ENCODE peak calls at places on chromosome 10, in six cellular contexts. V is H1, C is fibroblast of lung, T is Panc1, L is AG10803, Q is SK-N-SH. Z is an unnamed sample.

GRCh38 chr10:85147346-85148250 is 819.2 kb downstream of the CCSER2 start:
- DNase-seq in V (no peak), T (no peak), Q (no peak), L (no peak), C (no peak), Z (no peak)

GRCh38 chr10:10618139-10618538 is 399.5 kb upstream of the CELF2 start:
- DNase-seq in Q (no peak), C (no peak), V (no peak), L (no peak), T (no peak), Z (no peak)

GRCh38 chr10:69364232-69364631 is 52.5 kb downstream of the TACR2 start:
- DNase-seq in L (no peak), V (no peak), Q (no peak), T (no peak), C (no peak), Z (no peak)

GRCh38 chr10:84432891-84433290 is 104.5 kb downstream of the CCSER2 start:
- DNase-seq in L (no peak), T (no peak), V (no peak), C (no peak), Q (no peak), Z (peak)

GRCh38 chr10:1559731-1560130 is 177.6 kb downstream of the ADARB2 start:
- DNase-seq in L (no peak), T (no peak), Q (no peak), C (no peak), V (no peak), Z (no peak)

GRCh38 chr10:79383974-79384606 is 36.8 kb downstream of the PPIF start:
- DNase-seq in Q (peak), L (no peak), V (no peak), C (no peak), T (no peak), Z (no peak)

GRCh38 chr10:93904901-93905300 is 11.1 kb downstream of the SLC35G1 start:
- DNase-seq in L (no peak), T (no peak), V (no peak), Q (no peak), C (no peak), Z (no peak)

GRCh38 chr10:13062813-13063212 is 37.1 kb upstream of the OPTN start:
- DNase-seq in L (no peak), T (no peak), C (no peak), Q (no peak), V (no peak), Z (no peak)

GRCh38 chr10:103594326-103594725 is 100.8 kb downstream of the NEURL1 start:
- DNase-seq in L (no peak), T (no peak), Q (no peak), V (no peak), C (no peak), Z (no peak)

GRCh38 chr10:107144490-107144889 is 20.0 kb downstream of the SORCS1 start:
- DNase-seq in Q (no peak), T (no peak), C (no peak), V (no peak), L (no peak), Z (no peak)

GRCh38 chr10:59830601-59831259 is 75.6 kb downstream of the CCDC6 start:
- DNase-seq in T (peak), L (peak), V (peak), Q (peak), C (peak), Z (peak)

GRCh38 chr10:22308390-22308789 is 7.8 kb upstream of the COMMD3 start:
- DNase-seq in T (peak), V (no peak), C (no peak), Q (no peak), L (no peak), Z (peak)

GRCh38 chr10:78377362-78377761 is 343.7 kb downstream of the RPS24 start:
- DNase-seq in V (no peak), L (no peak), C (no peak), T (no peak), Q (no peak), Z (no peak)

GRCh38 chr10:113108948-113109347 is 158.9 kb downstream of the TCF7L2 start:
- DNase-seq in V (no peak), C (no peak), T (no peak), Q (no peak), L (no peak), Z (no peak)

GRCh38 chr10:25417611-25418010 is 242.8 kb downstream of the GPR158 start:
- DNase-seq in V (no peak), L (no peak), C (no peak), Q (no peak), T (no peak), Z (no peak)

GRCh38 chr10:13993169-13993568 is 337.6 kb downstream of the FRMD4A start:
- DNase-seq in V (no peak), Q (no peak), C (peak), L (peak), T (no peak), Z (peak)

GRCh38 chr10:89419548-89419947 is 5.2 kb downstream of the IFIT5 start:
- DNase-seq in C (peak), L (peak), V (no peak), T (no peak), Q (peak), Z (peak)

GRCh38 chr10:22611425-22612111 is 102.8 kb downstream of the PIP4K2A start:
- DNase-seq in L (no peak), T (no peak), C (no peak), Q (no peak), V (no peak), Z (no peak)

GRCh38 chr10:30553625-30554442 is 75.7 kb downstream of the LYZL2 start:
- DNase-seq in T (no peak), L (peak), C (peak), V (no peak), Q (no peak), Z (peak)

GRCh38 chr10:88731296-88731695 is 25.2 kb downstream of the LIPK start:
- DNase-seq in Q (no peak), L (no peak), C (no peak), T (no peak), V (no peak), Z (no peak)

GRCh38 chr10:33134011-33134751 is 176.2 kb upstream of the ITGB1 start:
- DNase-seq in T (peak), V (no peak), C (peak), L (peak), Q (no peak), Z (peak)

GRCh38 chr10:127018766-127019165 is 113.5 kb downstream of the DOCK1 start:
- DNase-seq in T (no peak), Q (no peak), C (no peak), L (no peak), V (no peak), Z (no peak)

GRCh38 chr10:28532223-28532508 is 752 bp upstream of the WAC start:
- DNase-seq in T (no peak), L (peak), Q (no peak), V (no peak), C (peak), Z (peak)

GRCh38 chr10:103645141-103646054 is 151.9 kb downstream of the NEURL1 start:
- DNase-seq in C (peak), V (no peak), T (no peak), L (peak), Q (no peak), Z (peak)

GRCh38 chr10:30600005-30600404 is 29.5 kb downstream of the LYZL2 start:
- DNase-seq in C (no peak), Q (no peak), T (no peak), L (no peak), V (no peak), Z (peak)

GRCh38 chr10:68043030-68043429 is 32.1 kb downstream of the HERC4 start:
- DNase-seq in T (no peak), V (no peak), Q (no peak), L (peak), C (peak), Z (no peak)

GRCh38 chr10:14953452-14954000 is 370 bp downstream of the DCLRE1C start:
- DNase-seq in T (no peak), Q (peak), C (peak), L (peak), V (no peak), Z (peak)

GRCh38 chr10:5448333-5449048 is 36.1 kb downstream of the NET1 start:
- DNase-seq in C (no peak), Q (no peak), L (no peak), T (no peak), V (no peak), Z (no peak)

GRCh38 chr10:5446390-5446926 is 34.1 kb downstream of the NET1 start:
- DNase-seq in L (peak), C (peak), V (peak), Q (no peak), T (peak), Z (peak)

GRCh38 chr10:5449227-5449626 is 36.9 kb downstream of the NET1 start:
- DNase-seq in T (no peak), C (no peak), L (no peak), Q (no peak), V (no peak), Z (no peak)

GRCh38 chr10:5447071-5447470 is 34.7 kb downstream of the NET1 start:
- DNase-seq in Q (no peak), C (peak), V (no peak), L (peak), T (no peak), Z (no peak)

DNA sequence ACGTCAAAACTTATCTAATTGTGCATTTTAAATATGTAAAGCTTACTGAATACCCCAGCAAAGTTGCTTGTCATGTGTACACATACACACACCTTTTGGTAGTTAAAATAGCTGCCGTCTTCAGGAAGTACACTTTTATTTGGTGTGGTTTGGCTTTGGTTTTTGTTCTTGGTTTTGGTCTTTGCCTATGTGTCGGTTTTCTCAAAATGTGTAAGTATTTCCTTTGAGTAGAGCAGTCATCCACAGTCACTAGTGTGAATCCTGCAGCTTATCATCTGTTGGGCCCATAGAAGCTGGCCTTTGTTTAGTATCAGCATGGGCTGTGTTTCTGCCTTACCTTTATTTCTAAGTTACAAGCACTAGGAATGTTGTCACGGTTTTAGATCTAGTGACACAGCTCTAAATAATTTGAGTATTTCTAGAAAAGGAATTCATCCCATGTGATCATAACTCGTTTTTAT is 35.3 kb downstream of the NET1 start:
- DNase-seq in C (no peak), T (no peak), V (no peak), L (no peak), Q (no peak), Z (no peak)
- H3K4me3 ChIP-seq in C (peak), T (peak), V (peak), L (peak), Q (no peak), Z (peak)

DNA sequence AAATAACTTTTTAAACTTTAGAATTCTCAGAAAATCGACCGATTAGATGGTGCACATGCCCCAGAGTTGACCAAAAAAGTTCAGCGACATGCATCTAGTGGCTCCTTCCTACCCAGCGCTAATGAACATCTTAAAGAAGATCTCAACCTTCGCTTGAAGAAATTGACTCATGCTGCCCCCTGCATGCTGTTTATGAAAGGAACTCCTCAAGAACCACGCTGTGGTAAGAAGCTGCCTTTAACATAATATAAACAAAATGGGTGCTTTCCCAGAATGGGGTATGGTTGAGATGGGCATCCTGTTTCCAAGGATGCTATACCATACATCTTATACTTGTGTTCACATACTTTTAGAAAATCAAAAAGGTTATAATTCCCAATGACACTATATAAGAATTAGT is 24.6 kb downstream of the GLRX3 start:
- DNase-seq in C (peak), Q (no peak), V (no peak), T (no peak), L (no peak), Z (no peak)
- TF ChIP-seq CTCF in C (no peak), Q (peak), V (no peak), T (peak), L (no peak), Z (peak)

GRCh38 chr10:131872837-131873375 is 27.9 kb upstream of the PPP2R2D start:
- DNase-seq in C (no peak), Q (no peak), T (no peak), V (no peak), L (no peak), Z (no peak)

GRCh38 chr10:131876021-131876420 is 24.8 kb upstream of the PPP2R2D start:
- DNase-seq in C (no peak), L (no peak), T (no peak), Q (no peak), V (no peak), Z (no peak)

GRCh38 chr10:131875501-131875900 is 25.3 kb upstream of the PPP2R2D start:
- DNase-seq in L (no peak), V (no peak), T (no peak), C (no peak), Q (no peak), Z (no peak)

GRCh38 chr10:131876543-131876942 is 24.3 kb upstream of the PPP2R2D start:
- DNase-seq in V (no peak), Q (no peak), T (no peak), L (no peak), C (no peak), Z (no peak)

DNA sequence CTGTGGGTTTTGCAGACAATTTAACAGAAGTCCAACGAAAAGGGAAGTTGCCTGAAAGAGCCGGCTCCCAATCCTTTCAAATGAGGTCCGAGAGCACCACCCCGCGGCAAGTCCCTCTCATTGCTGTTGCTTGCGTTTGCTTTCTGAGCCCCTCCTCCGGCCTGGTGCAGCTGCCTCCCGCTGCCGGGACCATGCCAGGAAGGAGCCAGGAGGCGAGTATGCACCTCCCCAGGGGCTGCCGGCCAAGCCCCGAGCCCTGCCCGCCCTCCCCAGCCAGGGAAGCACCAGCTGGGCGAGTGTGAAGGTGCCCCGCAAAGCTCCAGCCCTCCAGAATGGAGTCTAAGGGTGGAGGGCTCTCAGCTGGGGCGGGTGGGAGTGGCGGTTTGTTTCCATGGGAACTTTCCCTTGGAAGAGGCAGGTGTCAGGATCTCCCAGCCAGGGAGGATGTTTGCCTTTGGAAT is 25.8 kb upstream of the PPP2R2D start:
- DNase-seq in L (peak), V (peak), C (peak), Q (peak), T (peak), Z (peak)
- H3K4me3 ChIP-seq in L (no peak), V (peak), C (no peak), Q (no peak), T (peak), Z (no peak)

GRCh38 chr10:102121739-102122372 is 1.7 kb upstream of the LDB1 start:
- DNase-seq in Q (peak), V (no peak), C (peak), T (no peak), L (peak), Z (peak)
- TF ChIP-seq CTCF in Q (peak), V (peak), C (peak), T (no peak), L (peak), Z (peak)

DNA sequence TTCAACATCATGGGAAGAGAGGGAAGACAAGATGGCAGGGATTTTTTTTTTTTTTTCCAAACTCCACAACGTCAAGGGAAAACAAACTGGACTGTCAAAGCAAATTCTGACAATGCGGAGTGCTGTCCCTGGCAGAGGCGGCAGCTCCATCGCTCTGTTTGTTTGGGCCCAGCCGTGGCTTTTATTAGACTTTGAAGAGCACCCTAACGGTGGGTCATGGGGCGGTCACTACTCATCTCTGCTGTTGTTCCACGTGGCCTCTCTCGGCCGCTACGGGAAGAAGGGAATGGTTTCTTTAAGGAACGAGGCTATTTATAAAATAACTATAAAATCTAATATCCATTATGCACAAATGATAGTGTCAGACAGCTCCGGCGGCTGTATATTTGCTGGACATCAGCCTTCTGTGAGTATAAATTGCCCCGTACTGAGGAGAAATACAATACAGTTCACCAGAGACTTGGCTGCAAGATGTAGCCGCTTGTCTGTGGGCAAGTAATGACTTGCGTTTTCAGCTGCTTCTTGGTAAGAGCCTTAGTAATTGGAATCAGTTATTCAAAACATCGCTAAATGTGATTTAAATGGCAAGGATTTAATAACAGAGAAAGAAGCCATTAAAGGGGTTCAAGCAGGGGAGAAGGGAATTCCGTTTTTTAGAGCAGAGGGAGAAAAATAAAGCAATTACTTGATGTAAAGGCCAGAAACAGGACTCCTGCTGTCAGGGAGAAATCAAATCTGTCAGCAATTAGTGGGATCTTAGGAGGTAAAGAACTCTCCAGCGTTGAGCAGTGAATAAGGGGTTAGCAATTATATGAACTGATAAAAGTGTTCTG is 61.7 kb upstream of the RAB11FIP2 start:
- DNase-seq in L (peak), V (no peak), T (no peak), Q (peak), C (peak), Z (no peak)
- H3K4me3 ChIP-seq in L (no peak), V (no peak), T (no peak), Q (no peak), C (no peak), Z (no peak)

GRCh38 chr10:54800677-54801480 is at the start of gene PCDH15:
- DNase-seq in V (peak), L (no peak), C (peak), Q (peak), T (peak), Z (peak)
- TF ChIP-seq CTCF in V (no peak), L (no peak), C (peak), Q (peak), T (peak), Z (peak)